ENCODE peak calls at places on chromosomes 3 and 15, in six cellular contexts. I, N, K, V, J and E are unnamed samples.

GRCh38 chr15:87631093-87631492 is 625.4 kb downstream of the NTRK3 start:
- DNase-seq in I (no peak), N (no peak), K (no peak), V (no peak), J (no peak), E (no peak)

GRCh38 chr3:118909751-118910150 is 124.9 kb downstream of the IGSF11 start:
- DNase-seq in I (no peak), N (no peak), K (no peak), V (no peak), J (no peak), E (no peak)

GRCh38 chr15:22979069-22979698 is 984 bp downstream of the CYFIP1 start:
- DNase-seq in I (peak), N (peak), K (peak), V (peak), J (peak), E (peak)

GRCh38 chr3:12476238-12476897 is 7.9 kb upstream of the TSEN2 start:
- DNase-seq in I (no peak), N (no peak), K (peak), V (no peak), J (no peak), E (no peak)

GRCh38 chr3:65230251-65231140 is 542.7 kb upstream of the ADAMTS9 start:
- DNase-seq in I (no peak), N (no peak), K (no peak), V (no peak), J (no peak), E (no peak)

GRCh38 chr3:132777171-132777570 is 55.0 kb upstream of the NPHP3 start:
- DNase-seq in I (no peak), N (no peak), K (no peak), V (no peak), J (no peak), E (no peak)

GRCh38 chr15:74406992-74407705 is 26.6 kb downstream of the SEMA7A start:
- DNase-seq in I (no peak), N (peak), K (peak), V (no peak), J (no peak), E (no peak)

GRCh38 chr3:107740992-107741896 is 218.5 kb downstream of the BBX start:
- DNase-seq in I (no peak), N (no peak), K (peak), V (no peak), J (no peak), E (no peak)

GRCh38 chr3:196793224-196793623 is 53.6 kb downstream of the PAK2 start:
- DNase-seq in I (no peak), N (no peak), K (peak), V (no peak), J (no peak), E (no peak)

DNA sequence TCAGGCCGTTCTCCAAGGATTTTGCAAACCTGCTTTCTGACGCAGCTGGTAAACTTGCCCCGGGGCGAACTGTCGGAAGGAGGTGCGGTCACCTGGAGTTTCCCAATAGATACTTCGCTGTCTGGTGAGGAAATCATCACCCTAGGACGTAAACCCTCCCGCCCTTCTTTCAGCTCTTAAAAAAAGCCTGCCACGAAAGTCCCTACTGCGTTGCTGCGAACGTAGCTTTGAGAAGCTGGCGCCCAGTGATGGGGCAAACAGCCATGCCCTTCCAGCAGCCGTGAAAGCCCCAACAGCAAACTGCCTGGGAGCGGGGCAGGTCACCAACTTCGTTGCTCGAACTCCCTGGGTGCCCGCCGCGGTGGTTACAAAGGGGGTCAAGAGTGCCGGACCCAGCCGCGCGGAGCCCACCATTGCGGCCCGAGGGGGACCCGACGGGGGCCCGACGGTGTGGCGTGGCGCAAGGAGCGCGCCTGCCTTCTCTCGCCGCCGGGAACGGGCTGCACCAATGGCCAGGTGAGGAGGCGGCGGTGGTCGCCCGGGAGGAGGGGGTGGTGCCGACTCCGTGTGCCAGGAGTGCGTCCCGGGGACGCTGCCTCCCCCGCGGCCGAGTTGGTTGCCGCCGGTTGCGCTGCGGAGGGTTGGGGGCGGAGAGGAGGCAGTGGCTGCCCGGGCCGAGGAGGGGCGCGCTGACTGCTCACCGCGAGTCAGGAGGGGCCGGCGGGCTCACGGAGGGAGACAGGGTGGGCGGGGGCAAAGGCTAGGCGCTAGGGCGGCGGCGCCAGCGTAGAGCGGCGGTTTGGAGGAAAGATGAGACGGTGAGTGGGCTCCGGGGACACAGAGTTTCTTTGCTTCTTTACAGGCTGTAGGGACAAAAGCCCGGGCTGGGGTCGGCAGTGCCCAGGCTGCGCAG is at the start of gene PHLDB2:
- DNase-seq in I (peak), N (peak), K (peak), V (peak), J (peak), E (peak)
- TF ChIP-seq CTCF in I (no peak), N (no peak), K (no peak), V (no peak), J (no peak), E (no peak)

GRCh38 chr3:155785662-155786295 is 20.3 kb downstream of the C3orf33 start:
- DNase-seq in I (no peak), N (no peak), K (no peak), V (no peak), J (no peak), E (no peak)

GRCh38 chr3:155792532-155792931 is 13.5 kb downstream of the C3orf33 start:
- DNase-seq in I (no peak), N (no peak), K (no peak), V (no peak), J (no peak), E (no peak)

GRCh38 chr3:155790272-155790918 is 15.7 kb downstream of the C3orf33 start:
- DNase-seq in I (no peak), N (no peak), K (no peak), V (no peak), J (no peak), E (no peak)

GRCh38 chr3:155791190-155791589 is 14.9 kb downstream of the C3orf33 start:
- DNase-seq in I (no peak), N (no peak), K (no peak), V (no peak), J (no peak), E (no peak)
- TF ChIP-seq CTCF in I (no peak), N (no peak), K (no peak), V (no peak), J (no peak), E (no peak)

GRCh38 chr3:188380252-188380651 is 226.3 kb downstream of the LPP start:
- DNase-seq in I (no peak), N (no peak), K (no peak), V (no peak), J (no peak), E (no peak)
- TF ChIP-seq CTCF in I (no peak), N (no peak), K (no peak), V (no peak), J (no peak), E (no peak)

DNA sequence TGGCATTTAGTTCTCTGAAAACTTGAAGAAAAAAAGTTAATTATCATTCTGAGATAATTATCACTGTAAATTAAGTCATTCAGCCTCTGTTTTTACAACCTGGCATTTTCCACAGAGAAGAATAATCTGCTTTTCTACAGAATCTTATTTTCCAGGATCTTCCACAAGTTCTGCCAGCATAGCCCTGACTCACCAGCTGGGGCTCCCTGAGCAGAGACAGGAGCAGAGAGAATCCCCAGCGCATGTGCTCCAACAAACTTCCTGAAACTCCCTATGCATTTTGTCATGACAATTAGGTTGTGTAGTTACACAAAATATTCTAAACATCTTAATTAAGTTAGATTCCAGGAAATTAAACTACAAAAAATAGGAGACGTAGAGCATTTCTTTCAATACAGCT is 32.1 kb upstream of the TMEM207 start:
- DNase-seq in I (no peak), N (no peak), K (no peak), V (no peak), J (no peak), E (no peak)
- TF ChIP-seq CTCF in I (no peak), N (no peak), K (no peak), V (no peak), J (no peak), E (no peak)

GRCh38 chr15:65304393-65305143 is at the start of gene RNU5B-1:
- DNase-seq in I (peak), N (peak), K (peak), V (no peak), J (peak), E (peak)
- TF ChIP-seq CTCF in I (peak), N (no peak), K (peak), V (peak), J (peak), E (no peak)

DNA sequence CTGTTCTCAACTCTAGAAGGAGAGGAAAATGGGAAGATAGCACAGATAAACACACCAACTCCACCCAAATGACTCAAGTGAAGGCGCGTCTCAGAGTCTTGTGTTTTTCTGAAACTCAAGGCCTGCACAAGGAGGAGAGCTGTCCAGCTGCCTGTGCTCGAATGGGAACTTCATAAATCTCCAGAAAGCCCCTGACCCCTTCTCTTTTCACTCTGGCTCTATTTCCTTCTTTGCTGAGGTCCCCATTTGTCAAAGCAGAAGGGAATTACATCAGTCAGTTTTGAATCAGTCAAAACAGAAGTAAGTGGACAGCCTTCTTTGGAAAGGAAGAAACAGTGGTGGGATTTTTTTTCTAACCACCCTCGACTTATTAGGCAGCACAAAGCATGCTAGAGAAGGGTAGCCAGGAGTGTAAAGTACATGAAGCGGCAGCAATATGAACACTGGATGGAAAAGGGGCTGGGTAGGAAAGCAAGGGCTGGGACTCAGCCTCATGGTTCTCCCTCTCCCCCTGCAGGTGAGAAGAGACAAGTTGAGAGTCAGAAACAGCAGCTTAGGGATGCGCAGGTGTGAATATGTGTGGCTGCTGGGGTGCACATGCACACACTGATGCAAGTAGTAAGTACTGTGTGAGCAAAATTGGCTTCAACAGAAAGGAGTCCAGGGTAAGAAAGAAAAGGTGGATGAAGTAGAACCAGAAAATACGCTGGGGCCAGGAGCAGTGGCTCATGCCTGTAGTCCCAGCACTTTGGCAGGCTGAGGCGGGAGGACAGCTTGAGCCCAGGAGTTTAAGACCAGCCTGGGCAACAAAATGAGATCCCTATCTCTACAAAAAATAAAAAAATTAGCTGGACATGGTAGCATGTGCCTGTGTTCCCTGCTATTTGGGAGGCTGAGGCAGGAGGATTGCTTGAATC is 36.6 kb upstream of the MAGEF1 start:
- DNase-seq in I (no peak), N (no peak), K (no peak), V (no peak), J (peak), E (no peak)
- TF ChIP-seq CTCF in I (no peak), N (peak), K (peak), V (no peak), J (no peak), E (peak)

DNA sequence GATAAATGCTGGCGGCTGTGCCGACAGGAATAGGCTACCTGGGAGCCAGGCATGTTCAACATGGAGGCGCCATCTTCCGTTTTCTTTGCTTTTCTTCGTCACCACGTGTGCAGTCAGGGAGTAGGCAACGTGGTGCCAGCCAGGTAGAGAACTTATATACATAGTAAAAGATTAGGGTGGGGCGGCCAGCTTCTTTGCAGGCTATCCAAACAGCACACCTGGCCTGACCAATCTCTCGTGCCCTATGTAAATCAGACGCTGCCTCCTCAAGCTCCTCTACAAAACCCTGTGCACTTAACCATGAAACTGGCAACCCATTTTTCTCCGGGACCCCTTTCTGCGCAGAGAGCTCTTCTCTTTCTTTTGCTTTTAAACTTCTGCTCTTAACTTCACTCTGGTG is 28.6 kb upstream of the OR5K4 start:
- DNase-seq in I (no peak), N (no peak), K (no peak), V (no peak), J (no peak), E (no peak)
- TF ChIP-seq CTCF in I (no peak), N (no peak), K (no peak), V (no peak), J (no peak), E (no peak)

GRCh38 chr3:42099020-42099765 is 8.0 kb downstream of the TRAK1 start:
- DNase-seq in I (no peak), N (no peak), K (no peak), V (peak), J (no peak), E (no peak)

GRCh38 chr3:42094992-42095391 is 3.8 kb downstream of the TRAK1 start:
- DNase-seq in I (no peak), N (no peak), K (no peak), V (no peak), J (no peak), E (no peak)

GRCh38 chr3:42098171-42098570 is 7.0 kb downstream of the TRAK1 start:
- DNase-seq in I (no peak), N (no peak), K (no peak), V (peak), J (no peak), E (no peak)

GRCh38 chr3:42095540-42095939 is 4.4 kb downstream of the TRAK1 start:
- DNase-seq in I (no peak), N (no peak), K (no peak), V (no peak), J (no peak), E (no peak)

DNA sequence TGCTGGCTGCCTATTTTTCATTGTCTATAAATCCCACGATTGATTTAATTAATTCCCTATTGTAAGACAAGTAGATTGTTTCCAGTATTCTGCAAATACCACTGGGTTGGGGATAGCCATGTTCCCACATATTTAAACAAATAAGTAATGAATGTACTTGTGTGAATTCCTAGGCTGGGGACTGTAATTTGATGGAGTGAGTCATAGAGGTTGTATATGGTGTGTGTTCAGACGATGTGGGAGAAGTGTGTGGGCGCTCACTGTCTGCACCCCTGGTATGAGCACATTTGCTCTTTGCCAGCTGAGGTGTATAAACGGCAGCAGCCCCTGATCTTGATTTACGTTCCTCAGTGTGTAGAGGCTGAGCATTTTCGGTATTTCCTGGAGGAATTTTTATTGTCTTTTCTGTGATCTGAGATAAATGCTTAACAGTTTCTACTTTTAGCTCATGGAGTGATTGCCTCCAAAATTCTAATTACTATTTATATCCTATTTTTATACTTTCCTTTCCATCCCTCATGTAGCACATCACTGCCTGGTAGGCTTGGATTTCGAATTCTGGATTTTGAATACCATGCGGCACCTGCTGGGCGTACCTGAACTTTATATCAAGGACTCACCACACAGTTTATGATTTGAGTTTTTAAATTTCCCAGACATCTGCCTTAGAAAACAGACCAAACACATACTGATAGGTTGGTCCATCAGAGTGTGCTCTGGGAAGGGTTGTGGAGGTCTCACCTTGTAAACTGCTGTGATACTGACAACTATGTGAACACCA is 6.2 kb downstream of the TRAK1 start:
- DNase-seq in I (no peak), N (no peak), K (peak), V (peak), J (no peak), E (no peak)
- TF ChIP-seq CTCF in I (no peak), N (no peak), K (no peak), V (no peak), J (no peak), E (no peak)

GRCh38 chr3:89250742-89251141 is 143.3 kb downstream of the EPHA3 start:
- DNase-seq in I (no peak), N (no peak), K (no peak), V (no peak), J (no peak), E (no peak)

GRCh38 chr3:89246326-89246725 is 138.9 kb downstream of the EPHA3 start:
- DNase-seq in I (no peak), N (peak), K (no peak), V (no peak), J (no peak), E (no peak)
- TF ChIP-seq CTCF in I (no peak), N (no peak), K (peak), V (no peak), J (no peak), E (no peak)